ENCODE peak calls at places on chromosomes 2 and 18, in nine cellular contexts. T is SK-N-SH, X is Peyer's patch, S is Calu3, H is astrocyte of the cerebellum, D is fibroblast of villous mesenchyme, L is WERI-Rb-1, O is fibroblast of the aortic adventitia, Q is mesothelial cell of epicardium. K is an unnamed sample.

GRCh38 chr18:6614952-6615351 is 114.6 kb upstream of the ARHGAP28 start:
- DNase-seq in Q (no peak), L (no peak), S (no peak), H (no peak), O (no peak), D (no peak), T (no peak), X (no peak), K (no peak)

GRCh38 chr2:143296089-143296488 is 166.9 kb downstream of the ARHGAP15 start:
- DNase-seq in Q (no peak), O (no peak), D (no peak), L (no peak), H (no peak), X (no peak), S (no peak), T (no peak), K (no peak)

GRCh38 chr18:41410007-41410406 is 545.0 kb upstream of the PIK3C3 start:
- DNase-seq in T (no peak), D (no peak), S (no peak), X (no peak), L (no peak), Q (no peak), O (no peak), H (no peak), K (no peak)

GRCh38 chr2:168713325-168713724 is 89.1 kb upstream of the NOSTRIN start:
- DNase-seq in D (peak), T (no peak), Q (no peak), H (no peak), X (no peak), O (no peak), S (no peak), L (no peak), K (no peak)

GRCh38 chr2:120436885-120437603 is 91.1 kb downstream of the INHBB start:
- DNase-seq in O (peak), D (peak), X (peak), T (peak), L (peak), S (peak), Q (no peak), H (no peak), K (no peak)

GRCh38 chr18:31499157-31499524 is 1.2 kb downstream of the DSG2 start:
- DNase-seq in T (no peak), H (no peak), X (no peak), L (no peak), D (no peak), O (no peak), S (no peak), Q (no peak), K (no peak)

GRCh38 chr18:7872569-7872968 is 305.5 kb downstream of the PTPRM start:
- DNase-seq in D (peak), L (no peak), X (peak), H (no peak), S (peak), O (peak), Q (no peak), T (peak), K (no peak)

GRCh38 chr2:88692187-88692586 is 714 bp downstream of the RPIA start:
- DNase-seq in D (peak), L (no peak), H (no peak), S (peak), Q (peak), T (peak), O (peak), X (peak), K (no peak)

GRCh38 chr2:112758701-112759100 is 5.7 kb downstream of the CKAP2L start:
- DNase-seq in H (peak), D (no peak), O (peak), L (no peak), T (no peak), X (no peak), Q (no peak), S (no peak), K (no peak)

GRCh38 chr2:178392215-178392614 is 58.8 kb downstream of the PRKRA start:
- DNase-seq in H (no peak), S (no peak), X (no peak), D (no peak), L (no peak), O (peak), T (no peak), Q (no peak), K (no peak)

GRCh38 chr2:138724765-138725459 is 55.3 kb downstream of the NXPH2 start:
- DNase-seq in O (no peak), X (no peak), Q (no peak), H (no peak), T (no peak), S (no peak), D (peak), L (no peak), K (no peak)

GRCh38 chr2:42115588-42115987 is 53.6 kb upstream of the EML4 start:
- DNase-seq in L (no peak), X (no peak), Q (no peak), D (no peak), O (no peak), H (no peak), T (no peak), S (no peak), K (no peak)

GRCh38 chr2:154425999-154426398 is 272.5 kb upstream of the KCNJ3 start:
- DNase-seq in S (no peak), Q (no peak), D (no peak), X (no peak), H (no peak), T (peak), L (no peak), O (no peak), K (no peak)

GRCh38 chr2:206983156-206983875 is 44.0 kb downstream of the CPO start:
- DNase-seq in O (no peak), X (no peak), D (peak), S (no peak), Q (no peak), T (peak), L (no peak), H (no peak), K (no peak)

GRCh38 chr2:206981089-206981674 is 41.9 kb downstream of the CPO start:
- DNase-seq in T (no peak), L (peak), S (no peak), X (no peak), O (no peak), Q (no peak), D (no peak), H (no peak), K (no peak)

GRCh38 chr2:206982360-206982759 is 43.0 kb downstream of the CPO start:
- DNase-seq in X (no peak), L (no peak), T (peak), D (no peak), H (no peak), S (no peak), Q (no peak), O (no peak), K (no peak)

GRCh38 chr2:206980413-206980812 is 41.1 kb downstream of the CPO start:
- DNase-seq in O (no peak), D (no peak), H (no peak), X (no peak), L (no peak), T (no peak), Q (no peak), S (no peak), K (no peak)

DNA sequence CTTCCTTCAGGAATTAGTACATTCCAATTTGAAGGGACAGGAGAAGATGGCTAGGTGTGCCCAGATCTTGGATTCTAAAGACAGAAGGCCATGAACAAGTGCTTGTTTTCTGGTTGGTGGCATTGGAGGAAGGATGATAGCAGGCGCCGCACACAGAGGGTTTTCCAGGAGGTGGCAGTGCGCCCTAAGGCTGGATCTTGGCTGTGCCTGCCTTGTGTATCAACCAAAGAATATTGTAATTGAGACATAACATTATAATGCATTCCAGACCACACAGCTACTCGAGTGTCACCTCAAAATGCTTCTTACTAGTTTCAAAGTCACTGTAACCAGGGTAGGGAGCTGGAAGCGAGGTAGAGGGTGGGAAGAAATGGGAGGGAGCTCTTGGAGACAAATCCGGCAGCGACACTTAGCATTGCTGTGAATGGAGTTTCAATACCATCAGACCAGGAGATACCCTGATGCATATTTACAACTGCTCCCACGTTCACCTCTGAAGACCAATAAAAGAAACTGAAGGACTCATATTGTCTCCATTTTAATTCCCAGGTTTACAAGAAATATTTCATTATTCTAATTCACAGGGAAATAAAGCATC is 42.5 kb downstream of the CPO start:
- DNase-seq in T (peak), D (peak), O (peak), H (peak), L (peak), X (peak), Q (peak), S (peak), K (no peak)
- TF ChIP-seq CTCF in T (peak), D (peak), O (peak), H (peak), L (peak), X (peak), Q (no peak), S (peak), K (peak)

GRCh38 chr2:141942006-141942789 is 188.6 kb downstream of the LRP1B start:
- DNase-seq in Q (no peak), X (no peak), D (no peak), T (no peak), S (no peak), L (no peak), H (no peak), O (no peak), K (no peak)
- TF ChIP-seq CTCF in Q (peak), X (no peak), D (no peak), T (peak), S (no peak), L (peak), H (peak), O (no peak), K (peak)

DNA sequence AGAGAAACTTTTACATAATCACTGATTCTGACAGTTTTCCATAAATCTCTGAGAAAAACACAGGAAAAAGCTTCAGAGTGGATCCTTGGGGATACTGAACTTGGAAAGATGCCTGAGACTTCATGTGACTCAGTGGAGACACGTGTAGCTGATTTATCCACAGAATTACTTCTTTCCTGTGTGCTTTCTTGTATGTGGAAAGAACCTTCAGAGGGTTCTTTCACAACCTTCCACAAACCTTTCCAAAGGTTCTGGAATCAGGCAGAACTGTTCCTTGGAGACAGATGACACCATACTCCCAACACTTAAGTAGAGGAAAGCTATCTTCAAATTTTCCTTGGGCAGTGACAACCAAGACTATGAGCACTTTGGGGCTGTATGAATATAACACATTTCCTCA is 207.2 kb downstream of the RND3 start:
- DNase-seq in O (peak), S (no peak), T (no peak), D (peak), L (no peak), H (no peak), Q (no peak), X (no peak), K (no peak)
- TF ChIP-seq CTCF in O (no peak), S (no peak), T (no peak), D (no peak), L (no peak), H (no peak), Q (no peak), X (no peak), K (no peak)

GRCh38 chr2:183070942-183071844 is 7.4 kb upstream of the DUSP19 start:
- DNase-seq in L (peak), Q (no peak), S (peak), D (peak), H (no peak), X (peak), O (peak), T (no peak), K (no peak)
- TF ChIP-seq CTCF in L (peak), Q (no peak), S (no peak), D (peak), H (peak), X (peak), O (peak), T (peak), K (peak)

GRCh38 chr18:75130591-75131274 is 78.2 kb downstream of the PTGR3 start:
- DNase-seq in L (peak), O (peak), S (no peak), H (peak), X (peak), T (peak), D (peak), Q (peak), K (no peak)
- TF ChIP-seq CTCF in L (no peak), O (peak), S (no peak), H (peak), X (no peak), T (peak), D (peak), Q (no peak), K (peak)

GRCh38 chr2:53715568-53715967 is 52.0 kb upstream of the CHAC2 start:
- DNase-seq in X (no peak), D (peak), S (no peak), L (no peak), Q (no peak), T (no peak), O (peak), H (peak), K (no peak)
- TF ChIP-seq CTCF in X (peak), D (peak), S (peak), L (peak), Q (peak), T (peak), O (peak), H (no peak), K (peak)